ENCODE peak calls at places on chromosomes 1 and 21, in four cellular contexts. L, U, E and H are unnamed samples.

GRCh38 chr1:113101588-113101987 is 28.6 kb downstream of the LRIG2 start:
- DNase-seq in L (no peak), U (no peak), E (no peak), H (no peak)

GRCh38 chr1:212401838-212402582 is 12.7 kb downstream of the PACC1 start:
- DNase-seq in L (peak), U (no peak), E (no peak), H (no peak)

GRCh38 chr1:184060316-184060715 is 8.8 kb downstream of the TSEN15 start:
- DNase-seq in L (no peak), U (no peak), E (no peak), H (no peak)

GRCh38 chr1:43493661-43494450 is 36.8 kb upstream of the PTPRF start:
- DNase-seq in L (no peak), U (peak), E (no peak), H (no peak)

GRCh38 chr1:9201421-9202239 is 32.9 kb upstream of the H6PD start:
- DNase-seq in L (no peak), U (peak), E (no peak), H (no peak)

GRCh38 chr1:3614755-3615742 is 3.7 kb upstream of the MEGF6 start:
- DNase-seq in L (no peak), U (peak), E (no peak), H (no peak)

GRCh38 chr21:38930838-38931237 is 125.1 kb downstream of the ETS2 start:
- DNase-seq in L (no peak), U (no peak), E (no peak), H (no peak)

GRCh38 chr1:228803421-228803820 is 68.1 kb downstream of the RHOU start:
- DNase-seq in L (no peak), U (no peak), E (no peak), H (no peak)

GRCh38 chr1:35298464-35298863 is 30.0 kb downstream of the ZMYM4 start:
- DNase-seq in L (no peak), U (peak), E (no peak), H (peak)

GRCh38 chr1:214076004-214076320 is 88.2 kb downstream of the PROX1 start:
- DNase-seq in L (no peak), U (no peak), E (no peak), H (no peak)

GRCh38 chr1:246117066-246117791 is 389.9 kb downstream of the SMYD3 start:
- DNase-seq in L (peak), U (peak), E (no peak), H (peak)

GRCh38 chr1:172269644-172270043 is 150.8 kb upstream of the C1orf105 start:
- DNase-seq in L (no peak), U (no peak), E (no peak), H (no peak)

GRCh38 chr1:36450270-36450918 is at the start of gene OSCP1:
- DNase-seq in L (peak), U (peak), E (peak), H (peak)

GRCh38 chr1:229221106-229222019 is 49.5 kb upstream of the RAB4A start:
- DNase-seq in L (no peak), U (no peak), E (peak), H (no peak)

GRCh38 chr1:86156571-86157455 is at the start of gene COL24A1:
- DNase-seq in L (no peak), U (peak), E (peak), H (peak)

GRCh38 chr1:210730023-210730422 is 401.3 kb downstream of the HHAT start:
- DNase-seq in L (no peak), U (no peak), E (no peak), H (no peak)

GRCh38 chr1:179077396-179077795 is 4.5 kb upstream of the TOR3A start:
- DNase-seq in L (no peak), U (no peak), E (no peak), H (no peak)

GRCh38 chr1:45266151-45266801 is 59.9 kb upstream of the ZSWIM5 start:
- DNase-seq in L (no peak), U (no peak), E (no peak), H (no peak)

GRCh38 chr1:20454004-20454403 is 32.0 kb downstream of the CAMK2N1 start:
- DNase-seq in L (no peak), U (no peak), E (no peak), H (no peak)

GRCh38 chr1:182716740-182717720 is 32.6 kb upstream of the RGS8 start:
- DNase-seq in L (no peak), U (no peak), E (no peak), H (no peak)

GRCh38 chr1:182723195-182723594 is 38.8 kb upstream of the RGS8 start:
- DNase-seq in L (no peak), U (no peak), E (no peak), H (no peak)

GRCh38 chr1:182721525-182721924 is 37.1 kb upstream of the RGS8 start:
- DNase-seq in L (no peak), U (no peak), E (no peak), H (no peak)

GRCh38 chr1:182718311-182718710 is 33.9 kb upstream of the RGS8 start:
- DNase-seq in L (no peak), U (no peak), E (no peak), H (no peak)

DNA sequence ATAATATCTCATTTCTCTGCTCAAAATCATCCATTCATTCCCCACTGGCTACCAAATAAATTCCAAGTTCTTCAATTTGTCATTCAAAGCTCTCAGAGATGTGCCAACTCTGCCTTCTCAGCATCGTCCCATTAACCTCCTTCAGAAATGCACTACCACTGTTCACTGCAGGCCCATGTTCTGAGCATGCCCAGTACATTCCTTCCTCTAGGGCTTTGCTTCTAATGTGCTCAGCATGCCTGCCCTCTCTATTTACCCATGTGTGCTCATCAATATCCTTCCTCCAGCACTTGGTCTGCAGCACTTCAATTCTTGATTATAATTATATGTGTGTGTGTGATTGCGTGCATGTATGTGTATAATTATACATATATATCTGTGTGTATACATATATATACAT is 36.1 kb upstream of the RGS8 start:
- DNase-seq in L (no peak), U (peak), E (no peak), H (no peak)
- TF ChIP-seq CTCF in L (peak), U (peak), E (no peak), H (no peak)

GRCh38 chr1:60170709-60171108 is 97.1 kb upstream of the C1orf87 start:
- DNase-seq in L (no peak), U (no peak), E (no peak), H (no peak)
- TF ChIP-seq CTCF in L (no peak), U (no peak), E (no peak), H (no peak)

DNA sequence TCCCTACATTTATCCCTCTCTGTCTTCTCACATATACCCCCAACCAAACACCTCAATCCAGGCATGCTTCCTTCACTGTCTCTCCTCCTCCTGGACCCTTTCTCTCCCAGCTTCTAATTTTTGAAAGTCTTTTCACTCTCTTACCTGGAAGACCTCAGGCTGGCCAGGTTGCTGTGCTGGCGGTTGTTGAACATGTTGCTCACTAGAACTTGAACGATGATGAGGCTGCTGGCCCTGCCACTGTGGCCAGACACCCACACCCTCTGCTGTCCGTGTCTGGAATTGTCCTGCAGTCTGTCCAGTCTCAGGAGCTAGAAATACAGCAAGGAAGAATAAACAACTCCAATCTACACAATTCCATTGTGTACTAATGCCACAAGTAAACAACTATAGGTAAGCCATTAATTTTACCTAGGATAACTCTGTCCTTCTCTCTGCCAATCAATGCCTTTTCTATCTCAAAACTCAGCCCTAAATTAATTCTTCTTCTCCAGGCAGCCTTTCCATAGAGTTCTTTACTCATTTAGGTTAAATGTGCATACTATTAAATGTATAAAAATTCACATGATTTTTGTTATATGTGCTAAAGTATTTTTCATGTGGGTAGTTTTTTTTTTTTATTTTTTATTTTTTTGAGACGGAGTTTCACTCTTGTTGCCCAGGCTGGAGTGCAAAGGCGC is 5.1 kb upstream of the CTSK start:
- DNase-seq in L (peak), U (peak), E (peak), H (no peak)
- TF ChIP-seq CTCF in L (peak), U (peak), E (peak), H (peak)

DNA sequence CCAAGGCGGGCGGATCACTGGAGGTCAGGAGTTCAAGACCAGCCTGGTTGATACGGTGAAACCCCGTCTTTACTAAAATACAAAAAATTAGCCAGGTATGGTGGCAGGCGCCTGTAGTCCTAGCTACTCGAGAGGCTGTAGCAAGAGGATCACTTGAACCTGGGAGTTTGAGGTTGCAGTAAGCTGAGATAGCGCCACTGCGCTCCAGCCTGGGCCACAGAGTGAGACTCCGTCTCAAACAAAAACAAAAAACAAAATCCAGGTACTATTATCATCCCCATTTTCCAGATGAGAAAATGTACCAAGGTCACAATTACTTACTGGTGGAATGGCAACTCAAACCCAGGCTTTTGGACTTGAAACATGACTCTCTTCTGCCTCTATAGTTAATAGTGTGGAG is 4.5 kb downstream of the TOMM20 start:
- DNase-seq in L (no peak), U (no peak), E (no peak), H (no peak)
- TF ChIP-seq CTCF in L (no peak), U (no peak), E (no peak), H (no peak)

DNA sequence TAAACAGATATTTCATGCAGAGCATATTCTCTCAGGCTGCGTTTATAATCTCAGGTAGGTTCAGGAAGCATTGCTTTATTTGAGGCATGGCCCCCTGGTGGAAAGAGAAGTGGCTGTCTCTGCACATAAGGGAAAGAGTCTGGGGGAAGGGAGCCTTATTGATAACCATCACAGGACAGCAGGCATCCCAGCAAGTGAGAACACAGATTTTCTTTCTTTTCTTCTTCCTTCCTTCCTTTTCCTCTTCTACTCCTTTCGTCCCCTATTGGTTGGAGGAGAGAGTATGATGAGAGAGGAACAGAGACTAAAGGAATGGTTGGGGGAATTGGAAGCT is 21.9 kb downstream of the TSNAX start:
- DNase-seq in L (no peak), U (peak), E (no peak), H (peak)
- TF ChIP-seq CTCF in L (peak), U (peak), E (peak), H (peak)

DNA sequence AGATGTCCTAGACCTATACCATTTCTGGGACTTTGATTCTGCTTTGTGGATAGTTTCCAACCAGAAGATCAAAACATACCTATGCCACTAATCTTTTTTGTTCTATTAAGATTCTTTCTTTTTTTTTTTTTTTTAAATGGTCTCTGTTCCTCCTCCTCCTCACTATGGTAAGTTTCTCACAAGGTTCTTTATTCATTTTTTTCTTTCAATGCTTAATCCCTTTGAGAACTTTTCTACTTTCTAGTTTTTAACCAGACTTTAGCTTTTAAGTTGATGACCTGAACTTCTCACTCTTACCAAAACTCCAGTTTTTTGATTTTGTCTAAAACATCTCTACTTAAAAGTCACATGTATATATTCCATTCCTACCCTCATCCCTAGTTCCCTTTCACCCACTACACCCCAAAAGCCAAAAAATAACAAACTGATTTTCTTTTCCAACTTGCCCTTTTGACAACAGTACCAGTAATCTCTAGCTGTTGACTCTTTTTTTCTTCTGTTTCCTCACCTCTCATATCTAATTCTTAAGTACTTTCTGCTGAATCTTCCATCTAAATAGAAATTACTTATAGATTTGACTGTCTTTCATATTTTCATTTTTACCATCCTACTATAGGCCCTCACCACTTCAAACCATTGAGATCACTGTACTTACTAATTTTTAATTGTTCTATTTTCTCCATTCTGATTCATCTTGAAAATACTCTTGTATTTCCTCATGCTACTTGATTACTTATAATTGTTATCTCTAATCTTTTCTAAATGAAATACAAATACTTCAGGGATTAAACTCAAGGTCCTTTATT is 6.1 kb downstream of the CEPT1 start:
- DNase-seq in L (no peak), U (no peak), E (no peak), H (no peak)
- TF ChIP-seq CTCF in L (no peak), U (no peak), E (no peak), H (no peak)

GRCh38 chr1:115462677-115463076 is 124.6 kb upstream of the NGF start:
- DNase-seq in L (no peak), U (no peak), E (no peak), H (no peak)

GRCh38 chr1:115465802-115466363 is 127.8 kb upstream of the NGF start:
- DNase-seq in L (no peak), U (no peak), E (no peak), H (no peak)

GRCh38 chr1:115461526-115461925 is 123.5 kb upstream of the NGF start:
- DNase-seq in L (no peak), U (no peak), E (no peak), H (no peak)

GRCh38 chr1:115466433-115466832 is 128.4 kb upstream of the NGF start:
- DNase-seq in L (no peak), U (peak), E (no peak), H (no peak)

DNA sequence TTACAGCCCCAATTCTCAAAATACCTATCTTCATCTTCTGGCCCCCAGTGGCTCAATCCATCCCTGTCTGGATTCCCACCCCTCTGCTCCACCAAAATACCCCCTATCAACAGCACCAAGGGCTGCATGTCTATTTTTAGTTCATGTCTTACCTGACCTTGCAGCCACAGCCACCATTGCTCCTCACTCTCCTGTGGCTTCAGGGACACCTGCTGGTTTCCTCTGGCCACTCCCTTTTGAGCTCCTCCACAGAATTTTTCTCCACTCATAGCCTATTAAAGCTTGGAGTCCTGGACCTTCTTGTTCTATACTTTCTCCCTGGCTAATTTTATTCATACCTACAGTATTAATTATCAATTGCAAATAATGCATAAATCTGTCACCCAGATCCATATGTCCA is 125.3 kb upstream of the NGF start:
- DNase-seq in L (no peak), U (no peak), E (no peak), H (no peak)
- TF ChIP-seq CTCF in L (peak), U (no peak), E (no peak), H (no peak)